ENCODE peak calls at places on chromosomes 2 and 18, in seven cellular contexts. One of them, this sample, is unnamed.

GRCh38 chr18:30486856-30487255 is 555.7 kb downstream of the DSC3 start:
- DNase-seq in IMR-90: no peak
- DNase-seq in neuronal stem cell: no peak
- DNase-seq in H9: no peak
- DNase-seq in mesendoderm: no peak
- DNase-seq in trophoblast cell: no peak
- DNase-seq in mesenchymal stem cell: no peak
- DNase-seq in this sample: no peak

GRCh38 chr2:128454980-128455709 is 136.5 kb upstream of the HS6ST1 start:
- DNase-seq in IMR-90: no peak
- DNase-seq in neuronal stem cell: no peak
- DNase-seq in H9: peak; percentile 8
- DNase-seq in mesendoderm: no peak
- DNase-seq in trophoblast cell: no peak
- DNase-seq in mesenchymal stem cell: no peak
- DNase-seq in this sample: no peak

GRCh38 chr2:176986579-176986978 is 226.0 kb upstream of the HNRNPA3 start:
- DNase-seq in IMR-90: no peak
- DNase-seq in neuronal stem cell: no peak
- DNase-seq in H9: no peak
- DNase-seq in mesendoderm: no peak
- DNase-seq in trophoblast cell: no peak
- DNase-seq in mesenchymal stem cell: no peak
- DNase-seq in this sample: no peak

GRCh38 chr2:393711-394696 is 106.1 kb upstream of the ALKAL2 start:
- DNase-seq in IMR-90: no peak
- DNase-seq in neuronal stem cell: peak; percentile 12
- DNase-seq in H9: no peak
- DNase-seq in mesendoderm: peak; percentile 98
- DNase-seq in trophoblast cell: peak; percentile 96
- DNase-seq in mesenchymal stem cell: no peak
- DNase-seq in this sample: peak; percentile 47

GRCh38 chr2:643761-644160 is 33.4 kb downstream of the TMEM18 start:
- DNase-seq in IMR-90: no peak
- DNase-seq in neuronal stem cell: no peak
- DNase-seq in H9: no peak
- DNase-seq in mesendoderm: no peak
- DNase-seq in trophoblast cell: peak; percentile 92
- DNase-seq in mesenchymal stem cell: no peak
- DNase-seq in this sample: no peak

GRCh38 chr18:76149284-76149683 is 345.8 kb downstream of the ZNF516 start:
- DNase-seq in IMR-90: no peak
- DNase-seq in neuronal stem cell: no peak
- DNase-seq in H9: no peak
- DNase-seq in mesendoderm: no peak
- DNase-seq in trophoblast cell: no peak
- DNase-seq in mesenchymal stem cell: no peak
- DNase-seq in this sample: no peak

GRCh38 chr18:25896178-25896780 is 194.1 kb downstream of the SS18 start:
- DNase-seq in IMR-90: peak; percentile 58
- DNase-seq in neuronal stem cell: peak; percentile 27
- DNase-seq in H9: no peak
- DNase-seq in mesendoderm: peak; percentile 58
- DNase-seq in trophoblast cell: peak; percentile 83
- DNase-seq in mesenchymal stem cell: peak; percentile 55
- DNase-seq in this sample: no peak

GRCh38 chr2:239184179-239184578 is 216.6 kb downstream of the HDAC4 start:
- DNase-seq in IMR-90: no peak
- DNase-seq in neuronal stem cell: no peak
- DNase-seq in H9: peak; percentile 14
- DNase-seq in mesendoderm: no peak
- DNase-seq in trophoblast cell: no peak
- DNase-seq in mesenchymal stem cell: no peak
- DNase-seq in this sample: no peak

GRCh38 chr2:191625016-191625415 is 52.9 kb upstream of the NABP1 start:
- DNase-seq in IMR-90: no peak
- DNase-seq in neuronal stem cell: no peak
- DNase-seq in H9: no peak
- DNase-seq in mesendoderm: no peak
- DNase-seq in trophoblast cell: peak; percentile 45
- DNase-seq in mesenchymal stem cell: no peak
- DNase-seq in this sample: no peak

GRCh38 chr2:133760366-133760765 is 192.1 kb upstream of the NCKAP5 start:
- DNase-seq in IMR-90: peak; percentile 95
- DNase-seq in neuronal stem cell: no peak
- DNase-seq in H9: no peak
- DNase-seq in mesendoderm: no peak
- DNase-seq in trophoblast cell: no peak
- DNase-seq in mesenchymal stem cell: peak; percentile 74
- DNase-seq in this sample: no peak

GRCh38 chr18:51250006-51250405 is 52.5 kb upstream of the MEX3C start:
- DNase-seq in IMR-90: no peak
- DNase-seq in neuronal stem cell: no peak
- DNase-seq in H9: no peak
- DNase-seq in mesendoderm: no peak
- DNase-seq in trophoblast cell: no peak
- DNase-seq in mesenchymal stem cell: no peak
- DNase-seq in this sample: no peak

GRCh38 chr2:64018715-64019082 is 529 bp downstream of the VPS54 start:
- DNase-seq in IMR-90: no peak
- DNase-seq in neuronal stem cell: peak; percentile 21
- DNase-seq in H9: no peak
- DNase-seq in mesendoderm: peak; percentile 72
- DNase-seq in trophoblast cell: no peak
- DNase-seq in mesenchymal stem cell: peak; percentile 57
- DNase-seq in this sample: no peak

GRCh38 chr2:71455741-71456569 is 2.6 kb downstream of the DYSF start:
- DNase-seq in IMR-90: no peak
- DNase-seq in neuronal stem cell: no peak
- DNase-seq in H9: peak; percentile 74
- DNase-seq in mesendoderm: peak; percentile 83
- DNase-seq in trophoblast cell: no peak
- DNase-seq in mesenchymal stem cell: no peak
- DNase-seq in this sample: no peak

GRCh38 chr2:204795156-204795555 is 249.9 kb downstream of the PARD3B start:
- DNase-seq in IMR-90: peak; percentile 68
- DNase-seq in neuronal stem cell: no peak
- DNase-seq in H9: no peak
- DNase-seq in mesendoderm: peak; percentile 1
- DNase-seq in trophoblast cell: no peak
- DNase-seq in mesenchymal stem cell: peak; percentile 48
- DNase-seq in this sample: no peak

GRCh38 chr2:84849271-84849952 is 31.5 kb downstream of the TRABD2A start:
- DNase-seq in IMR-90: peak; percentile 60
- DNase-seq in neuronal stem cell: no peak
- DNase-seq in H9: no peak
- DNase-seq in mesendoderm: no peak
- DNase-seq in trophoblast cell: peak; percentile 58
- DNase-seq in mesenchymal stem cell: no peak
- DNase-seq in this sample: no peak

GRCh38 chr2:32425719-32426141 is 68.9 kb downstream of the BIRC6 start:
- DNase-seq in IMR-90: peak; percentile 76
- DNase-seq in neuronal stem cell: no peak
- DNase-seq in H9: no peak
- DNase-seq in mesendoderm: peak; percentile 10
- DNase-seq in trophoblast cell: peak; percentile 63
- DNase-seq in mesenchymal stem cell: peak; percentile 68
- DNase-seq in this sample: no peak

GRCh38 chr2:219736196-219736595 is 108.8 kb downstream of the SLC4A3 start:
- DNase-seq in IMR-90: peak; percentile 81
- DNase-seq in neuronal stem cell: peak; percentile 64
- DNase-seq in H9: no peak
- DNase-seq in mesendoderm: peak; percentile 82
- DNase-seq in trophoblast cell: peak; percentile 87
- DNase-seq in mesenchymal stem cell: peak; percentile 76
- DNase-seq in this sample: no peak

GRCh38 chr2:69449906-69450305 is 12.7 kb upstream of the NFU1 start:
- DNase-seq in IMR-90: peak; percentile 62
- DNase-seq in neuronal stem cell: no peak
- DNase-seq in H9: no peak
- DNase-seq in mesendoderm: peak; percentile 79
- DNase-seq in trophoblast cell: peak; percentile 89
- DNase-seq in mesenchymal stem cell: no peak
- DNase-seq in this sample: no peak

GRCh38 chr2:234687718-234688475 is 191.0 kb upstream of the ARL4C start:
- DNase-seq in IMR-90: no peak
- DNase-seq in neuronal stem cell: no peak
- DNase-seq in H9: no peak
- DNase-seq in mesendoderm: no peak
- DNase-seq in trophoblast cell: no peak
- DNase-seq in mesenchymal stem cell: no peak
- DNase-seq in this sample: peak; percentile 11

GRCh38 chr2:2567776-2568175 is 236.7 kb upstream of the MYT1L start:
- DNase-seq in IMR-90: no peak
- DNase-seq in neuronal stem cell: no peak
- DNase-seq in H9: no peak
- DNase-seq in mesendoderm: no peak
- DNase-seq in trophoblast cell: no peak
- DNase-seq in mesenchymal stem cell: no peak
- DNase-seq in this sample: no peak

DNA sequence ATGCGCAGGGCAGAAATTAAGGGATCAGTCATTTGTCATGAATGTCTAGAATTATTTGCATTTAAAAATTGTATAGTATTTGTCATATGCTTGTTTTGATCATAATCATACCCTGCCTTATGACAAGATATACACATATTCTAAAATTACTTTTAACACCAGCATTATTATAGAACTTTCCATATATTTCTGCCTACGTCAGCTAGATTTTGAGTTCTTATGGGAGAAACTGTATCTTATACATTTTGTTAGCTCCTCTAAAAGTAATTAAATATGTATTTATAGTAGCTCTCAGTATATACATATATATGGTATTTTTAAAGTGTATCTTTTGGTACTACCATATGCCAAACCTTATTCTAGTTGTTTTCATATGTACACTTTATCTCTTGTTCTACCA is 441.9 kb downstream of the CPS1 start:
- DNase-seq in IMR-90: no peak
- DNase-seq in neuronal stem cell: no peak
- DNase-seq in H9: no peak
- DNase-seq in mesendoderm: no peak
- DNase-seq in trophoblast cell: no peak
- DNase-seq in mesenchymal stem cell: no peak
- DNase-seq in this sample: no peak
- H3K4ac ChIP-seq in IMR-90: no peak overlapping the region
- H3K4ac ChIP-seq in neuronal stem cell: no peak overlapping the region
- H3K4ac ChIP-seq in H9: no peak overlapping the region
- H3K4ac ChIP-seq in mesendoderm: no peak overlapping the region
- H3K4ac ChIP-seq in trophoblast cell: no peak overlapping the region
- H3K4ac ChIP-seq in mesenchymal stem cell: no peak overlapping the region
- H3K4ac ChIP-seq in this sample: no peak overlapping the region

DNA sequence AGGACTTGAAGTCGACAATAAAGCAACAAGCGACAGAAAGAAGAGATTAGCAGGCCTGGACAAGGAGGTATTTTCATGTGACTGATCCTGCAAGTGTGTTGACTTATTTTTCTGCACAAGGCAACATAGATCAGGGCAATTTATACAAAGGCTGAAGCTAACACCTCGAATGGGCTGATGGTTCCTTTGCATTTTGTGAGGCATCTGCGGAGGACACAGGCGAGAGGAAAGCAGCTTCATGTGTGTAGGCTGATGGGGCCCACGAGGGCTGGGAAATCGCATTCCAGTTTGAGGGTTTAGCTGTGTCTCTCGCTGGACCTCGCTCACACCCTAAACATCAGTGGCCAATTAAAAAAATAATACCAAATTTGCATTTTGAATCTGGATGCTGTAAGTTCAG is 382.1 kb downstream of the SOX11 start:
- DNase-seq in IMR-90: peak; percentile 2
- DNase-seq in neuronal stem cell: peak; percentile 41
- DNase-seq in H9: no peak
- DNase-seq in mesendoderm: no peak
- DNase-seq in trophoblast cell: no peak
- DNase-seq in mesenchymal stem cell: no peak
- DNase-seq in this sample: no peak
- H3K4ac ChIP-seq in IMR-90: peak overlapping the region; percentile 4
- H3K4ac ChIP-seq in neuronal stem cell: no peak overlapping the region
- H3K4ac ChIP-seq in H9: no peak overlapping the region
- H3K4ac ChIP-seq in mesendoderm: no peak overlapping the region
- H3K4ac ChIP-seq in trophoblast cell: no peak overlapping the region
- H3K4ac ChIP-seq in mesenchymal stem cell: no peak overlapping the region
- H3K4ac ChIP-seq in this sample: no peak overlapping the region

DNA sequence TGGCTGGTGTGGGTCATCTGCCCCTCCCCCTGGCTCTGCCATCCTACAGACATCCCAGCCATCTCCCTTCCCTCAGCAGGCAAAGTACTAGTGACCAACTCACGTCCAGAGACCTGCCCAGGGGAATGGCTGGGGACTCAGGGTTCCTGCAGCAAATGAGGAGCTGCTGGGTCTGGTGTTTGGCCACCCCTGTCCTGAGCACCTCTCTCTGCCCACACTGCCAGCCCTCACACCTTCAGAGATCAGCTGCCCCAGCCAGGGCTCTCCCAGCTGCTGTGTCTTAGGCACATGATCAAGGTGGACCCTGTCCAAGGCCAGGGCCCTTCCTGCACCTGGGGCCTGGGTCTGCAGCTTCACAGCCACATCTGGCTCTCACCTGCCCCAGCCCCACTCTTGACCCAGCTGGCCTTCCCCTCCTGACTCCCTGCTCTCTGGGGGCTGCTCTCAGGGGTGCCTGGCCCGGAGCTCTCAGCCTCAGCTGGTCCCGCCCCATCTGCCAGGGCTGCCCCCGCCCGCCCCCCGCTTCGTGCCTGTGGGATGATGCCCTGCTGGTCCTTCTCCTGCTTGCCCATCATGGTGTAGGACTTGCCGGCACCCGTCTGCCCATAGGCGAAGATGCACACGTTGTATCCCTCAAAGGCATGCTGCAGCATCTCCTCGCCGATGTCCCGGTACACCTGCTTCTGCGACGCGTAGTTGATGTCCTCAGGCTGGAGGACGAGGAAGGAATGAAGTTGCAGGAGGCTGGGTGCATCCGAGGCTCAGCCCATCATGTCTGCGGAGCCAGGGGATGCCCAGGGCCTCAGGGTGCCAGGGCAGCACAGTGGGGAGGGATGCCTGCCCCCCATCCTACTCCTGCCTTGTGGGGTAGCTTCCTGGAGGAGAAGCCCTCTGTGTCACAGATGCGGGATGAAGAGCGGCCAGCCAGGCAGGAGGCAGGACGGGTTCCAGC is 32.2 kb downstream of the KIF1A start:
- DNase-seq in IMR-90: no peak
- DNase-seq in neuronal stem cell: no peak
- DNase-seq in H9: no peak
- DNase-seq in mesendoderm: no peak
- DNase-seq in trophoblast cell: no peak
- DNase-seq in mesenchymal stem cell: no peak
- DNase-seq in this sample: no peak
- H3K4ac ChIP-seq in IMR-90: no peak overlapping the region
- H3K4ac ChIP-seq in neuronal stem cell: peak overlapping the region; percentile 37
- H3K4ac ChIP-seq in H9: no peak overlapping the region
- H3K4ac ChIP-seq in mesendoderm: no peak overlapping the region
- H3K4ac ChIP-seq in trophoblast cell: no peak overlapping the region
- H3K4ac ChIP-seq in mesenchymal stem cell: no peak overlapping the region
- H3K4ac ChIP-seq in this sample: no peak overlapping the region

DNA sequence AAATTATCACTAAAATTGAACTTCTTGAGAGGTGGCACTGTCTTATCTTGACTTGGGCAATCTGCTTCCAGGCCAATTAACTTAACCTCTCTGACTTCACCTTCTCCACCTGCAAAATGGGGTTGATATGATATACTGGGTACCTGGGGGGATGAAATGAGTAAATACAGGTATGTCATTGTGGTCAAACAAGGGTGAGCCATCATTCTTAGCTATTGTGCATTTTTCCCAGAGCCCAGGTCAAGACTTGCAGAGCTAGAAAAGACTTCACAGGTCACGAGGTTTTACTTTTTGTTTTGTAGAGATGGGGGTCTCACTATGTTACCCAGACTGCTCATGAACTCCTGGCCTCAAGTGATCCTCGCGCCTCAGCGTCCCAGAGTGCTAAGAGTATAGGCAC is 145.0 kb downstream of the PRKCE start:
- DNase-seq in IMR-90: no peak
- DNase-seq in neuronal stem cell: no peak
- DNase-seq in H9: no peak
- DNase-seq in mesendoderm: no peak
- DNase-seq in trophoblast cell: no peak
- DNase-seq in mesenchymal stem cell: no peak
- DNase-seq in this sample: no peak
- H3K4ac ChIP-seq in IMR-90: no peak overlapping the region
- H3K4ac ChIP-seq in neuronal stem cell: no peak overlapping the region
- H3K4ac ChIP-seq in H9: no peak overlapping the region
- H3K4ac ChIP-seq in mesendoderm: no peak overlapping the region
- H3K4ac ChIP-seq in trophoblast cell: no peak overlapping the region
- H3K4ac ChIP-seq in mesenchymal stem cell: no peak overlapping the region
- H3K4ac ChIP-seq in this sample: no peak overlapping the region